ENCODE peak calls at places on chromosome 13, in six cellular contexts. Q, D, V, B, H and G are unnamed samples.

GRCh38 chr13:109336730-109337129 is 449.7 kb downstream of the IRS2 start:
- DNase-seq in D (no peak), V (peak), H (no peak), B (peak), Q (peak), G (no peak)

GRCh38 chr13:105878119-105878518 is 657.3 kb downstream of the EFNB2 start:
- DNase-seq in Q (no peak), B (peak), D (no peak), H (no peak), V (no peak), G (no peak)

GRCh38 chr13:75550159-75550567 is 572 bp downstream of the UCHL3 start:
- DNase-seq in V (peak), H (no peak), B (peak), Q (peak), D (peak), G (peak)

GRCh38 chr13:52751196-52751595 is 11.6 kb upstream of the CNMD start:
- DNase-seq in D (no peak), B (no peak), Q (no peak), H (no peak), V (no peak), G (no peak)

GRCh38 chr13:43573361-43573740 is 213.4 kb downstream of the ENOX1 start:
- DNase-seq in Q (peak), H (no peak), B (no peak), D (no peak), V (peak), G (no peak)

GRCh38 chr13:102948006-102948405 is 102.2 kb downstream of the ERCC5 start:
- DNase-seq in Q (peak), V (no peak), B (peak), D (no peak), H (no peak), G (no peak)

GRCh38 chr13:77150651-77151050 is 123.7 kb upstream of the FBXL3 start:
- DNase-seq in H (no peak), V (no peak), B (no peak), D (no peak), Q (no peak), G (no peak)

GRCh38 chr13:49098198-49098597 is 121.9 kb upstream of the MLNR start:
- DNase-seq in H (no peak), V (peak), D (no peak), Q (peak), B (peak), G (no peak)

GRCh38 chr13:65911546-65912193 is 1318.5 kb downstream of the PCDH9 start:
- DNase-seq in V (no peak), D (no peak), Q (peak), B (peak), H (no peak), G (no peak)

GRCh38 chr13:94636942-94637578 is 35.4 kb downstream of the GPR180 start:
- DNase-seq in B (no peak), D (no peak), H (no peak), V (no peak), Q (no peak), G (no peak)

GRCh38 chr13:63436288-63436687 is 2020.6 kb upstream of the PCDH20 start:
- DNase-seq in B (no peak), H (no peak), V (no peak), D (no peak), Q (no peak), G (no peak)

GRCh38 chr13:98678741-98679140 is 73.7 kb downstream of the SLC15A1 start:
- DNase-seq in H (no peak), V (no peak), D (no peak), Q (no peak), B (no peak), G (no peak)

GRCh38 chr13:112719016-112719415 is 29.2 kb downstream of the ATP11A start:
- DNase-seq in H (peak), D (no peak), Q (no peak), B (no peak), V (peak), G (no peak)

GRCh38 chr13:62125451-62125850 is 709.8 kb upstream of the PCDH20 start:
- DNase-seq in B (no peak), V (no peak), H (no peak), D (no peak), Q (no peak), G (no peak)

GRCh38 chr13:70249332-70250064 is 141.2 kb upstream of the KLHL1 start:
- DNase-seq in B (no peak), V (peak), D (peak), H (no peak), Q (peak), G (no peak)

GRCh38 chr13:112486386-112487126 is 101.4 kb downstream of the TUBGCP3 start:
- DNase-seq in D (no peak), H (no peak), B (peak), Q (no peak), V (no peak), G (no peak)

GRCh38 chr13:21909331-21909730 is 238.5 kb downstream of the FGF9 start:
- DNase-seq in D (no peak), B (no peak), H (no peak), Q (no peak), V (no peak), G (no peak)

GRCh38 chr13:20654156-20654555 is 49.3 kb upstream of the IL17D start:
- DNase-seq in B (peak), Q (peak), V (no peak), H (no peak), D (no peak), G (no peak)

GRCh38 chr13:100274942-100275506 is 186.1 kb downstream of the PCCA start:
- DNase-seq in H (no peak), V (no peak), D (no peak), B (no peak), Q (no peak), G (no peak)

GRCh38 chr13:41470187-41470586 is 12.8 kb downstream of the RGCC start:
- DNase-seq in D (no peak), V (no peak), Q (no peak), H (no peak), B (no peak), G (peak)

GRCh38 chr13:105506463-105506862 is 1029.0 kb downstream of the EFNB2 start:
- DNase-seq in Q (no peak), H (no peak), V (no peak), D (no peak), B (no peak), G (no peak)

GRCh38 chr13:107450931-107451330 is 764.4 kb downstream of the LIG4 start:
- DNase-seq in H (peak), V (no peak), D (no peak), Q (peak), B (no peak), G (no peak)

GRCh38 chr13:49997935-49998334 is 1.1 kb downstream of the TRIM13 start:
- DNase-seq in Q (peak), V (no peak), H (no peak), D (no peak), B (peak), G (no peak)

GRCh38 chr13:74250738-74251190 is 116.6 kb upstream of the KLF12 start:
- DNase-seq in V (no peak), H (no peak), D (no peak), B (peak), Q (peak), G (no peak)

GRCh38 chr13:59771272-59771671 is 392.5 kb downstream of the DIAPH3 start:
- DNase-seq in Q (peak), H (no peak), V (no peak), B (peak), D (no peak), G (no peak)

GRCh38 chr13:23754506-23754905 is 134.7 kb downstream of the MIPEP start:
- DNase-seq in V (no peak), Q (no peak), D (no peak), B (no peak), H (no peak), G (no peak)

GRCh38 chr13:73914119-73914518 is 220.1 kb downstream of the KLF12 start:
- DNase-seq in D (no peak), B (no peak), H (no peak), Q (peak), V (no peak), G (peak)

GRCh38 chr13:71524245-71525002 is 342.6 kb downstream of the DACH1 start:
- DNase-seq in Q (peak), H (no peak), B (peak), D (no peak), V (no peak), G (no peak)

DNA sequence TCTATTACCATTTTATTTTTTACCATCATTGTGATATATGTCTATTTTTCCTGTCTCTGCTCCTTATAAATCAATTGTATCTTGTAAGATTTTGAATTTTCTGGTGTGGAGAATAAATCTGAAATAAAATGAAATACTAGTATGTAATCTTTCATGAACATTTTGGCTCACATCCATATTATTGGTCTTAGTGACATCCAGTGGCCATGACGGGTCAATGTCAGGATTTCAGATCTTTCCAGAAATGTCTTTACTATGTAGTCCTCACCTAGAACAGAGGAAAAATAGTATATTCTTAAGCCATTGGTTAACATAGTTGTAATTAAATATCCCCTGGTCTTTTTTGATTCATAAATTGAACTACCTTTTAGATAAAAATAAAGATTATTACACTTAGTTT is 109.8 kb upstream of the GPC6 start:
- DNase-seq in D (no peak), Q (peak), B (peak), H (no peak), V (no peak), G (no peak)
- TF ChIP-seq CTCF in D (no peak), Q (no peak), B (no peak), H (no peak), V (peak), G (no peak)

GRCh38 chr13:68692049-68692448 is 1415.6 kb upstream of the ATXN8OS start:
- DNase-seq in Q (no peak), B (no peak), H (no peak), D (no peak), V (no peak), G (no peak)
- TF ChIP-seq CTCF in Q (no peak), B (no peak), H (no peak), D (no peak), V (no peak), G (no peak)

GRCh38 chr13:87810920-87811344 is 139.8 kb downstream of the SLITRK5 start:
- DNase-seq in B (no peak), H (no peak), D (no peak), Q (no peak), V (peak), G (no peak)
- TF ChIP-seq CTCF in B (no peak), H (no peak), D (no peak), Q (no peak), V (no peak), G (no peak)

GRCh38 chr13:25468330-25469178 is 96.8 kb downstream of the ATP8A2 start:
- DNase-seq in B (peak), D (peak), Q (no peak), H (no peak), V (no peak), G (peak)
- TF ChIP-seq CTCF in B (no peak), D (no peak), Q (no peak), H (no peak), V (no peak), G (no peak)

DNA sequence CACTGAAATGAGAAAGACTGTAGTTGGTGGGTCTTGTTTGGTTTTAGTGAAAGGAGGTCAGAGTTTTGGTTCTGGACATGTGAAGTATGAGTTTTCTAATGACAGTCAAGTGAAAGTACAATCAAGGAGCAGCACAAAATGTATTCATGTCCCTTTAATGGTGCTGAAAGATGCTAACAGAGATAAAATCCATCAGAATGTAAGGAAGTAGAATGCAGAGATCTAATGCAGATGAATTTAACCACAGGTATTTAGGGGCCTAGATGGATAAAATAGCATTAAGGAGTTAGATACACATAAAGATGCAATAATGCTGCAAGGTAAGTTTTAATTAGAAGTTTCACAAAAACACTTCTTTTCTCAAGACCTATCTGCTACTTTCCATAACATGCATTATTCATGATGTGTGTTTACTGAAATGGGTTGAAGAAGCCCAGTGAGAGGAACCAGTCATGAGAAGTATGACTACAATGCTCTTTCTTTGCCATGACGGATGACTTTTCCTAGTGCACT is 222.8 kb upstream of the HTR2A start:
- DNase-seq in D (no peak), V (no peak), H (no peak), B (no peak), Q (no peak), G (no peak)
- TF ChIP-seq CTCF in D (no peak), V (no peak), H (no peak), B (no peak), Q (no peak), G (no peak)

GRCh38 chr13:44967656-44968451 is 21.4 kb downstream of the NUFIP1 start:
- DNase-seq in Q (peak), B (peak), V (no peak), D (no peak), H (no peak), G (no peak)
- TF ChIP-seq CTCF in Q (peak), B (peak), V (no peak), D (no peak), H (no peak), G (no peak)

DNA sequence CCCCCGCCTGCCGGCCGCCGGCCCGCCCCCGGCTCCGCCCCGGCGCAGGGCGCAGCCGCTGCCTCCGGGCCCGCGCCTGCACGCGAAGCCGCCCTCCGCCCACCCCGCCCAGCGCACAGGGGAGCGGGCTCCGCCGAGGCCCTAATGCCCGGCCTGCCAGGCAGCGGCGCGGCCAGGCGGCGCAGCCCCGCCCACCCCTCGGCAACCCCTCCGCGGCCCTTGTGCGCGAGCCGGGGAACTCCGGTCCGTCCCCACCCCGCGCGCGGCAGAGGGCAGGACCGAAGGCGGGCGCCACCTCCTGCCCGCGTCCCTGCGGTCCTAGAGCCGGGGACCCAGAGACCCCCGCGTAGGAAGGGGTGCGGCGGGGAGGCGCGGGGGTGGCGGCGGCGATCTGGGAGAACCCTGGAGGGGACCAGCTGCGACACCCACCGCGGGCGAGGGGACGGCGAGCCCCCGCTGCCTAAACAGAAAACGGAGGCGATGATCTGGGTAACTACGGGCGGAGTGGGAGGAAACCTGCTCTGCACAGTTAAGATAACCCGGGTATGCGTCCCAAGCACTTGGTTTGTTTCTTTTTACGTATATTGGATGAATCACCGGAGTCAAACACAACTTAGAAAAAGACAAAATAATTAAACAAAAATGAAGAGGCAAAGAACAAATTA is 351 bp upstream of the USP12 start:
- DNase-seq in H (peak), Q (peak), D (peak), V (peak), B (peak), G (peak)
- TF ChIP-seq CTCF in H (no peak), Q (no peak), D (no peak), V (no peak), B (no peak), G (peak)

GRCh38 chr13:34420975-34421719 is 520.9 kb upstream of the NBEA start:
- DNase-seq in B (no peak), V (no peak), D (no peak), Q (no peak), H (no peak), G (no peak)
- TF ChIP-seq CTCF in B (no peak), V (peak), D (peak), Q (peak), H (no peak), G (no peak)